ENCODE peak calls at places on chromosome 16, in four cellular contexts. V, A, J and W are unnamed samples.

GRCh38 chr16:82609140-82609539 is 17.6 kb upstream of the CDH13 start:
- DNase-seq in J (no peak), A (no peak), V (no peak), W (no peak)

GRCh38 chr16:3780570-3780969 is 63.2 kb upstream of the TRAP1 start:
- DNase-seq in V (peak), A (no peak), J (no peak), W (no peak)

GRCh38 chr16:31371619-31372484 is 16.9 kb downstream of the ITGAX start:
- DNase-seq in V (no peak), J (no peak), A (no peak), W (no peak)

GRCh38 chr16:56372938-56373337 is 52.4 kb downstream of the AMFR start:
- DNase-seq in J (no peak), V (no peak), A (no peak), W (no peak)

GRCh38 chr16:2953706-2954105 is 10.4 kb upstream of the KREMEN2 start:
- DNase-seq in J (no peak), A (peak), V (no peak), W (no peak)

GRCh38 chr16:68259421-68259820 is 4.9 kb upstream of the SLC7A6 start:
- DNase-seq in J (no peak), A (no peak), V (no peak), W (no peak)

GRCh38 chr16:85569039-85569614 is 44.0 kb upstream of the GSE1 start:
- DNase-seq in V (no peak), J (no peak), A (no peak), W (no peak)

GRCh38 chr16:30110661-30111060 is 2.7 kb downstream of the GDPD3 start:
- DNase-seq in J (no peak), V (no peak), A (no peak), W (no peak)

GRCh38 chr16:86355538-86355937 is 154.8 kb upstream of the FOXF1 start:
- DNase-seq in J (no peak), V (no peak), A (no peak), W (no peak)

GRCh38 chr16:3977376-3977775 is 96.9 kb upstream of the CREBBP start:
- DNase-seq in V (no peak), J (no peak), A (no peak), W (no peak)

GRCh38 chr16:69476920-69477418 is 52.5 kb downstream of the CYB5B start:
- DNase-seq in J (no peak), A (no peak), V (peak), W (no peak)

DNA sequence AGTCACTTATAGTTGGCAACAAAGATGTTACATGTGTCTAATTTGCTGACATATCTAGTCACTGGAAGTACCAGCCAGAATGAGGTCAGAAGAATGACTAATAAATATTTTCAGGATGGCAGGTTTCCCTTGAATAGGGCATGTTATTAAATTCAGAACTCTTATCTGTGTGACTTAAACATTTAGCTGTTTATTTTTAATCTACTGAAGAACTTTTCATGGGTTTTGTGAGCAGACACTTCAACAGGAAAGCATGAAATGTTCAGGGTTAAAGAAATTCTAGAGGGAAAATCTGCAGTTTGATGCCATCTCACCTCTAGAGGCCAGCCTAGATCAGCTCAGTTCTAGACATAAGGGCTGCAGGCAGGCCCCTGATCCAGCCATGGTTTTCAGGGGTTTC is 13.2 kb downstream of the JPT2 start:
- DNase-seq in V (peak), J (no peak), A (no peak), W (no peak)
- TF ChIP-seq CTCF in V (peak), J (no peak), A (no peak), W (no peak)

GRCh38 chr16:61923629-61924028 is 112.6 kb downstream of the CDH8 start:
- DNase-seq in A (no peak), J (no peak), V (no peak), W (no peak)

GRCh38 chr16:61929801-61930200 is 106.4 kb downstream of the CDH8 start:
- DNase-seq in V (no peak), J (no peak), A (no peak), W (no peak)

GRCh38 chr16:61921373-61921772 is 114.9 kb downstream of the CDH8 start:
- DNase-seq in A (no peak), J (no peak), V (no peak), W (no peak)

GRCh38 chr16:61926766-61927165 is 109.5 kb downstream of the CDH8 start:
- DNase-seq in J (no peak), A (no peak), V (no peak), W (no peak)
- TF ChIP-seq CTCF in J (no peak), A (no peak), V (no peak), W (no peak)

DNA sequence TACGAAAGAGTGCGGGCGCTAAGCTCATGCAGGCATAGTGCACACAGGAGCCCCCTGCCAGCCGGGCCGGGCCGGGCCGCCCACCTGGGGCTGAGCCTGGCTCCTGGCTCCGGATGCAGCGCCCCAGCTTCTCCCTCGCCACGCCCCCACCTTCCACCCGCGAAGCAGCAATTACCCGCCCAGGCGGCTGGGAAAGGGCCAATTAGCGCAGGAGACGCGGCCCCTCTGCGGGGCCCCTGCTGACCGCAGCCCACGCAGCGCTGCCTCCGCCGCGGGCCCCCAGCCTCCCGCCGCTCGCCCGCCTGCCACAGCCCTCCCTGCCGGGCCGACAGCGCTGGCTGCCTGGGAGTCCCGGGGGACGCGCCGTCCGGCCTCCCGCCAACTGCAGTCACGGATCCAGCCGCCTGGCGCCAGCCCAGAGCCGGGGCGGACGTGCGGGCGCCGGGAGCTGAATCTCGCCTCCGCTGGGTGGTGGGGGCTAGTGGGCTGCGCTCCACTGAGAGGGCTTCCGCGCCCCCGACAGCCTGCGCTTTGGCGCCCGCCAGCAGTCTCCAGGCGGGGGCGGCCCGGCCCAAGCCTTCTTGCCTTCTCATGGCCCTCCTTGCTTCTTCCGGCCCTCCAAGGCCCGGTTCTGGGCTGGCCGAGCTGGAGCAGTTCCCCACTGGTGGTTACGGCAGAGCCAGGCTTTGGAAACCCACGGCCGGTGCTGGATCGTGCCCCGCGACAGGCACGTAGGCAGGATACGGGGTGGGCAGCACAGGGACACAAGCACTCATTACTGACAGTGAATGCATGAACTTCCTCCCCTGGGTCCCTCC is 14.9 kb upstream of the CBFB start:
- DNase-seq in J (no peak), V (no peak), A (peak), W (peak)
- TF ChIP-seq CTCF in J (peak), V (peak), A (peak), W (no peak)

DNA sequence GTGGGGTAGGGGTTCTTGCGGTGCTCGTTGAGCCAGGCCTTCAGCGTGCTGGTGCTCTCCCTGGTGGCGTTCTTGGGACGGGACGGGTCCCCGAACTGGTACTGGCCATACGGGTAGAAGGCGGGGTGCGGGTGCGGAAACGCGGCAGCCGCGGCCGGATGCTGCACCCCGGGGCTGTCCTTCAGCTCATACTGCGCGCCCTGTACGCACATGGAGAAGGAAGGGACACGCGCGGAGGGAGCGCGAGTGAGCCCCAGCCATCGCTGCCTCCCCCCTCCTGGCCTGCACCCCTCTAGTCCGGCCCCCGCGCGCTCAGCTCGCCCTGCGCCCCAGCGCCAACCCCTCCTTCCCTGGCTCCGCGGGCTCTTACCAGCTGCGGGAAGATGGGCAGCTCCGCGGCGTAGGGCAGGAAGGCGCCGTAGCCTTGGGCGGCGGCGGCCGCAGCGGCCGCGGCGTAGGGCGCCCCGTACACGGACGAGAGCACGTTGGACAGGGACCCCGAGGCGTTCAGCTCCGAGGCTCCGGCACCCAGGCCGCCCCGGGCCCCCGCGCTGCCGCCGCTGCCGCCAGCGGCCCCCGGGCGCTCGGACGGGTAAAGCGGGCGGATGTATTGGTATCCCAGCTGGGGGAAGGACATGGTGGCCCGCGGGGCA is 1.0 kb downstream of the IRX3 start:
- DNase-seq in V (peak), J (no peak), A (no peak), W (no peak)
- TF ChIP-seq CTCF in V (peak), J (no peak), A (no peak), W (no peak)

DNA sequence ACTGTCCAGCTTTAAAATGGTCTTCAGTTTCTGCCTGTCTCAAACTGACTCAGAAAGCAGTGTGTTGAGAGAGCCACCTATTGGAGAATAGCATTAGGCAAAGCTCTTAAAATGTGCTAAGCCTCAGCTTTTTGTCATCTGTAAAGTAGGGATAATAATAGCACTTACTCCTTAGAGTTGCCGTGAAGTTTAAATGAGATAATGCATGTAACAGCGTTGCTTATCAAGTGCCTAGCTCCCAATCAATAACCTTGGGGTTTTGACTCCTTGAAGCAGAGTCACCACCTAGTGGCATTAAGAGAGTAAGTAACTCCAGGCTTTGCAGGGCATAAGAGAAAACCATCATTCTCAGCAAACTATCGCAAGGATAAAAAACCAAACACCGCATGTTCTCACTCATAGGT is 163.3 kb downstream of the HS3ST2 start:
- DNase-seq in J (no peak), V (peak), A (no peak), W (no peak)
- TF ChIP-seq CTCF in J (peak), V (peak), A (no peak), W (peak)

DNA sequence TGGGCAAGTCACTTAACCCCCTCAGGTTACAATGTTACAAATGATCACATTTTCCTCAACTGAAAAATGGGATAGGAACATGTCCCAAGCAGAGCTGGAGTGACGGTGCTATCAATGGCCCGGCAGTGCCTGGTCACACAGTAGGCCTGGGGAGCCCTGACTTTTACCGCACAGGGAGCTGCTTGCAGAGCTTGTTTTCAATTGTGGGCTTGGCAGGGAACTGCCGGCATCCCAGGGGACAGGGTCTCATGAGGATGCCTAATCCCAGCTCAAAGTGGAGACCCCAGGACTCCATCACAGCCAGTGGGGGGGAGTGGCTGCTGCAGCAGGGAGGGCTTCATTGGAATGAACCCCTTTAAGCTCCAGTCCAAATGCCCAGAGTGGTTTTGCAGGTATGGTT is 11.4 kb downstream of the SNX20 start:
- DNase-seq in V (no peak), A (no peak), J (no peak), W (no peak)
- TF ChIP-seq CTCF in V (no peak), A (no peak), J (no peak), W (no peak)

DNA sequence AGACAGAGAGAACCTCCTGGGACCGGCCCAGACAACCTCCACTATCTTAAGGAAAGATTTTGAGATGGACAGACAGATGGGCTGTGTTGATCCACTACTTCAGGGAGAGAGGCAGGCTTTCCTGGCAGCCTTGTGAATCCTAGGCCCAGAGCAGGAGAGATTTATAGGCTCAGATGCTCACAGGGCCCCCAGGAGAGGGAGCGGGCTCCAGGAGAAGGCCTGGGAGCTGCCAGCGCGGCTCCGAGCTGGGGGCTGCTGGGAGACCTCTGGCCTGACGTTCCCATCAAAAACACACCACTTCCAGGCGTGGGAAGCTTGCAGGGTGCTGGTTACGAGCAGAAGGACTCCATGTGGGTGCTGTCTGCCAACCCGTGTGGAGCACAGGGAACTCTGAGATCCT is 53.2 kb downstream of the MYH11 start:
- DNase-seq in A (no peak), J (no peak), V (no peak), W (no peak)
- TF ChIP-seq CTCF in A (no peak), J (no peak), V (no peak), W (no peak)

DNA sequence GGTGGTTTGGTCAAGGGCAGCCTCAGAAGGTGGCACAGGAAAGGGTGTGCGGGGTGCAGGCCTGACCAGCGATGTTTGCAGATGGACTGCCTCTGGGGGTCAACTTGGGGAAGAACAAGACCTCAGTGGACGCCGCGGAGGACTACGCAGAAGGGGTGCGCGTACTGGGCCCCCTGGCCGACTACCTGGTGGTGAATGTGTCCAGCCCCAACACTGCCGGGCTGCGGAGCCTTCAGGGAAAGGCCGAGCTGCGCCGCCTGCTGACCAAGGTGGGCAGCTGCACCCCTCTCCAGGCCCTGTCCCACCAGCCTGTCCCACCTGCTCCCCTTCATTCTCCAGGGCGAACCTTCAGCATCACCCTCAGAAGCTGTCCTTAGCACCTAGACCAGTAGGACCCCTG is 12.5 kb downstream of the DHODH start:
- DNase-seq in A (no peak), J (no peak), V (no peak), W (no peak)
- TF ChIP-seq CTCF in A (peak), J (no peak), V (peak), W (no peak)

GRCh38 chr16:80167657-80168056 is 373.1 kb upstream of the DYNLRB2 start:
- DNase-seq in A (no peak), J (no peak), V (peak), W (no peak)

GRCh38 chr16:80175011-80175410 is 365.8 kb upstream of the DYNLRB2 start:
- DNase-seq in V (no peak), A (no peak), J (no peak), W (no peak)

GRCh38 chr16:80171746-80172145 is 369.0 kb upstream of the DYNLRB2 start:
- DNase-seq in V (no peak), J (no peak), A (no peak), W (no peak)

GRCh38 chr16:80174416-80174815 is 366.4 kb upstream of the DYNLRB2 start:
- DNase-seq in J (no peak), V (peak), A (no peak), W (no peak)

DNA sequence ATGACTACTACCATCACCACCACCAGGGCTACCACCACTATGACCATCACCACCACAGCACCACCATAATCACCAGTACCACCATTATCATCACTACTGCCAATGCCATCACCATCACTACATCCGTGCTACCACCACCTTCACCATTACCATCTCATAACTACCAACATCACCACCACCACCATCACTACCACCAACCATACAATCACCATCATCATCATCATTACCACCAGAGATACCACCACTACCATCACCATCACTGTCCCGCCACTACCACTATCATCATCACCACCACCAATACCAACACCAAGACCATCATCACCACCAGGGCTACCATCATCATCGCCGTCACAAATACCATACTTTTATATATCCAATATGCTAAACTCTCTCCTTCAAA is 369.6 kb upstream of the DYNLRB2 start:
- DNase-seq in V (no peak), A (no peak), J (no peak), W (no peak)
- TF ChIP-seq CTCF in V (no peak), A (no peak), J (no peak), W (no peak)